ENCODE peak calls at places on chromosomes 4 and X, in eight cellular contexts. P, U, H, E, A, V, T and S are unnamed samples.

GRCh38 chrX:16240231-16240905 is 73.1 kb downstream of the MAGEB17 start:
- DNase-seq in V (no peak), A (no peak), T (no peak), P (no peak), U (no peak), E (no peak), H (no peak), S (no peak)

GRCh38 chrX:24410514-24411189 is 50.2 kb downstream of the SUPT20HL1 start:
- DNase-seq in E (no peak), P (no peak), T (no peak), U (no peak), V (no peak), H (no peak), A (no peak), S (no peak)

GRCh38 chrX:71923516-71923915 is 12.9 kb downstream of the NHSL2 start:
- DNase-seq in P (no peak), A (no peak), V (no peak), U (no peak), H (no peak), E (no peak), T (peak; percentile 62), S (no peak)

GRCh38 chr4:87502580-87503238 is 26.5 kb downstream of the SPARCL1 start:
- DNase-seq in A (no peak), T (no peak), U (no peak), V (peak; percentile 69), P (no peak), H (no peak), E (no peak), S (no peak)

GRCh38 chrX:84188320-84188834 is 378 bp upstream of the RPS6KA6 start:
- DNase-seq in A (peak; percentile 61), E (peak; percentile 25), H (peak; percentile 53), U (peak; percentile 71), T (peak; percentile 70), P (peak; percentile 23), V (no peak), S (peak; percentile 57)

GRCh38 chrX:39491548-39492297 is 606.0 kb downstream of the BCOR start:
- DNase-seq in H (no peak), V (no peak), A (no peak), U (no peak), T (no peak), E (no peak), P (no peak), S (no peak)

GRCh38 chr4:110629214-110629754 is 6.4 kb upstream of the PITX2 start:
- DNase-seq in V (no peak), T (no peak), U (no peak), P (no peak), H (peak; percentile 16), E (no peak), A (peak; percentile 61), S (no peak)

GRCh38 chr4:52573551-52573950 is 85.5 kb downstream of the USP46 start:
- DNase-seq in H (no peak), T (no peak), V (no peak), P (no peak), E (no peak), U (no peak), A (no peak), S (no peak)

GRCh38 chr4:24001945-24002640 is 112.2 kb upstream of the PPARGC1A start:
- DNase-seq in P (no peak), T (no peak), E (no peak), H (no peak), U (no peak), A (no peak), V (no peak), S (no peak)

GRCh38 chr4:80005863-80006262 is 67.2 kb downstream of the ANTXR2 start:
- DNase-seq in U (no peak), H (no peak), P (no peak), V (no peak), E (no peak), A (no peak), T (no peak), S (no peak)

GRCh38 chrX:340121-340520 is 21.5 kb upstream of the GTPBP6 start:
- DNase-seq in U (peak; percentile 49), E (no peak), T (no peak), A (no peak), P (no peak), V (no peak), H (no peak), S (no peak)

GRCh38 chr4:40262079-40262528 is 65.3 kb downstream of the RHOH start:
- DNase-seq in V (no peak), H (no peak), A (no peak), U (no peak), T (no peak), P (no peak), E (no peak), S (no peak)

GRCh38 chrX:136765957-136766356 is 14.8 kb downstream of the ARHGEF6 start:
- DNase-seq in E (no peak), T (no peak), A (no peak), V (no peak), H (no peak), P (no peak), U (no peak), S (no peak)

GRCh38 chr4:1051472-1051871 is 40.0 kb downstream of the FGFRL1 start:
- DNase-seq in A (no peak), E (no peak), U (no peak), V (no peak), T (no peak), H (no peak), P (no peak), S (no peak)

GRCh38 chr4:1049591-1049905 is 38.1 kb downstream of the FGFRL1 start:
- DNase-seq in T (peak; percentile 68), U (peak; percentile 78), E (peak; percentile 19), P (no peak), V (no peak), A (no peak), H (no peak), S (no peak)

GRCh38 chr4:1048781-1049590 is 37.6 kb downstream of the FGFRL1 start:
- DNase-seq in H (no peak), V (no peak), A (no peak), T (no peak), P (no peak), E (no peak), U (peak; percentile 77), S (no peak)

GRCh38 chr4:1052231-1052671 is 40.8 kb downstream of the FGFRL1 start:
- DNase-seq in P (no peak), T (peak; percentile 56), A (no peak), H (no peak), E (no peak), U (peak; percentile 61), V (no peak), S (no peak)

GRCh38 chr4:1050486-1051213 is 39.2 kb downstream of the FGFRL1 start:
- DNase-seq in U (peak; percentile 75), P (no peak), H (no peak), V (no peak), E (peak; percentile 11), A (no peak), T (peak; percentile 60), S (no peak)
- TF ChIP-seq CTCF in U (no peak), P (no peak), H (no peak), V (no peak), E (no peak), A (no peak), T (no peak), S (peak; percentile 44)

DNA sequence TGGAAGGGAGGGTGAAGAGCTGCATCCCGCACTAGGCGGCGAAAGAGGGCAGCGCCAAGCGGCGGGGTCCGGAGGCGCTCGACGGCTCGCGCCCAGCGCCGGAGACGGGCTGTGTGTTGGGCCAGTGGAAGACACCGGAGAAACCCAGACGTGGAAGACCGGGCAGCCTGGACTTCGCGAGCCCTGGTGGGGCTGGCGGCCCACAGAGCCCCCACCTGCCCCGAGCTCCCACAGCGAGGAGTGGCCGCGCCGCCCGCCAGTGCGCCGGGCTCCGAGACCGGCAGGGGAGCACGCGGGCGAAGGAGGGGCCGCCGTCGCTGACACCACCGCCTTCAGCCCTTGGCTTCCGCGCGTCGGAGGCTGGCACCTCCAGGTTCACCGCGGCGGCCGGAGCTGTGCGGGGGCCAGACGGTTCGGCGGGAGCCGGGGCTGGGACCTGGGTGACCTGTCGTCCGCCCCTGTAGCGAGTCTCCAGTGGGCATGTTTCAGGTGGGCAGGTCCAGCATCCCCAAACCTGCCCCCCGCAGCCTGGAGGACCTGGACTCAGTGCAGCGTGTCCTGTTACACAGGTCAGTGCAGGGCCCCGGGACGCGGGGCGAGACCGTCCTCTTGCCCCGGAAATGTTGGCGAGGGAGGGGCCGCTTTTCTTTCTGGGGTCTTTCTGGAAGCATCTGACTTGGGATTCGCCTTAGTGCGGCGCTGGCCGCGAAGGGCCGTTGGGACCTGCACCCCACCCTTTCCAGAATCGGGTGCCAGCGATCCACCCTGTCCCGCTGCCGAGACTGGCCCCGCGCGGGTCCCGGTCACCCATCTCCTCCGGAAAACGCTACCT is 9.6 kb upstream of the INTU start:
- DNase-seq in H (peak; percentile 69), E (peak; percentile 26), P (no peak), T (no peak), A (peak; percentile 92), V (peak; percentile 19), U (peak; percentile 84), S (peak; percentile 46)
- TF ChIP-seq CTCF in H (no peak), E (no peak), P (no peak), T (peak; percentile 36), A (peak; percentile 37), V (peak; percentile 23), U (peak; percentile 20), S (peak; percentile 42)

GRCh38 chr4:70704333-70705145 is 16.2 kb downstream of the UTP3 start:
- DNase-seq in V (peak; percentile 75), P (peak; percentile 53), T (peak; percentile 90), A (peak; percentile 94), H (peak; percentile 88), U (peak; percentile 94), E (peak; percentile 86), S (peak; percentile 84)
- TF ChIP-seq CTCF in V (peak; percentile 35), P (no peak), T (no peak), A (peak; percentile 38), H (peak; percentile 28), U (no peak), E (peak; percentile 33), S (peak; percentile 54)

GRCh38 chr4:106690487-106690886 is 321.9 kb upstream of the GIMD1 start:
- DNase-seq in V (peak; percentile 44), E (no peak), P (no peak), T (no peak), U (no peak), H (no peak), A (no peak), S (no peak)

GRCh38 chr4:106695846-106696245 is 327.3 kb upstream of the GIMD1 start:
- DNase-seq in E (no peak), P (no peak), U (no peak), T (no peak), H (no peak), V (no peak), A (no peak), S (no peak)

GRCh38 chr4:106694232-106694631 is 325.7 kb upstream of the GIMD1 start:
- DNase-seq in A (no peak), T (no peak), H (no peak), V (no peak), E (no peak), U (no peak), P (no peak), S (no peak)

GRCh38 chr4:106687026-106687425 is 318.4 kb upstream of the GIMD1 start:
- DNase-seq in V (no peak), H (no peak), A (no peak), U (no peak), P (no peak), T (no peak), E (no peak), S (no peak)

DNA sequence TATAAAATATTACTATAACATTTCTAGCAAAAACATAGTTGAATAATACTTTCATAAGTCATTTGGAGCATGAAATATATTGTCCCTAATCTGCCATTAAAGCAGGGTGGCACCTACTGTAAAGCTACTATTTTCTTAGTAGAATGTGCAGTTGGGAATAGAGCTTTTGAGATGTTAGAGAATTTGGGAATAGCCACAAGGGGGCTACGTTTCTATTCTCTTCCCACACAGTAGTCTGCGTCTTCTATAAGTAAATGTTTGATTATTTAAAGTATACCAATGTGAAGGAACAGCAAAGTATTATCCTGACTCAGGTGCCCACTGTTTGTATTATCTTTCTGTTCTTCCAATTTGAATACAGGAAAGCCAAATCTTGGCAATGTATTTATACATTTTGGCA is 323.2 kb upstream of the GIMD1 start:
- DNase-seq in U (no peak), A (peak; percentile 53), V (peak; percentile 38), P (no peak), T (no peak), H (no peak), E (no peak), S (no peak)
- TF ChIP-seq CTCF in U (no peak), A (peak; percentile 59), V (peak; percentile 51), P (no peak), T (no peak), H (peak; percentile 40), E (no peak), S (peak; percentile 40)